ENCODE peak calls at places on chromosome 6, in five cellular contexts. R is neural crest cell, N is head of caudate nucleus, Y is glutamatergic neuron, A is hepatocyte. Q is an unnamed sample.

GRCh38 chr6:163226181-163226835 is 188.2 kb upstream of the QKI start:
- DNase-seq in R (no peak), N (no peak), A (no peak), Y (no peak), Q (no peak)

GRCh38 chr6:28345201-28345600 is 4.5 kb upstream of the ZKSCAN3 start:
- DNase-seq in A (no peak), R (no peak), Y (no peak), N (no peak), Q (no peak)

GRCh38 chr6:131831392-131831791 is 23.6 kb downstream of the ENPP1 start:
- DNase-seq in A (no peak), Y (no peak), R (no peak), N (no peak), Q (no peak)

GRCh38 chr6:135182993-135183531 is 2.0 kb downstream of the MYB start:
- DNase-seq in N (peak), R (no peak), Y (peak), A (peak), Q (no peak)

GRCh38 chr6:115945306-115945705 is 115.4 kb downstream of the FRK start:
- DNase-seq in A (no peak), R (no peak), N (no peak), Y (no peak), Q (no peak)

GRCh38 chr6:159977242-159978214 is 8.6 kb downstream of the IGF2R start:
- DNase-seq in R (no peak), Y (no peak), N (no peak), A (no peak), Q (no peak)

GRCh38 chr6:170347091-170347490 is 40.5 kb downstream of the FAM120B start:
- DNase-seq in N (no peak), R (no peak), A (no peak), Y (no peak), Q (no peak)

GRCh38 chr6:1701668-1702353 is 92.1 kb downstream of the FOXC1 start:
- DNase-seq in N (no peak), Y (no peak), A (peak), R (no peak), Q (no peak)

GRCh38 chr6:3542032-3542640 is 85.3 kb upstream of the SLC22A23 start:
- DNase-seq in A (no peak), Y (no peak), N (no peak), R (no peak), Q (no peak)

GRCh38 chr6:168179133-168179532 is 100.1 kb upstream of the FRMD1 start:
- DNase-seq in N (no peak), Y (no peak), R (no peak), A (no peak), Q (no peak)

GRCh38 chr6:35402136-35402855 is 49.8 kb upstream of the FANCE start:
- DNase-seq in A (peak), R (no peak), Y (no peak), N (no peak), Q (no peak)

GRCh38 chr6:158914923-158915322 is 85.1 kb downstream of the RSPH3 start:
- DNase-seq in N (no peak), A (no peak), Y (no peak), R (no peak), Q (no peak)

GRCh38 chr6:130037207-130037811 is 18.9 kb downstream of the L3MBTL3 start:
- DNase-seq in N (no peak), R (no peak), A (no peak), Y (no peak), Q (no peak)

GRCh38 chr6:2554651-2555050 is 196.1 kb downstream of the MYLK4 start:
- DNase-seq in R (no peak), Y (no peak), N (no peak), A (no peak), Q (no peak)

GRCh38 chr6:118708736-118709135 is 57.3 kb upstream of the CEP85L start:
- DNase-seq in R (no peak), Y (no peak), A (no peak), N (no peak), Q (no peak)

GRCh38 chr6:14037402-14038277 is 79.9 kb upstream of the CD83 start:
- DNase-seq in N (no peak), R (no peak), Y (no peak), A (no peak), Q (no peak)

GRCh38 chr6:136593748-136594490 is 43.7 kb upstream of the MAP7 start:
- DNase-seq in A (peak), R (no peak), Y (no peak), N (peak), Q (no peak)

GRCh38 chr6:128515550-128516513 is 4.6 kb downstream of the PTPRK start:
- DNase-seq in A (no peak), R (no peak), N (no peak), Y (no peak), Q (no peak)

GRCh38 chr6:10136636-10137035 is 278.2 kb downstream of the TFAP2A start:
- DNase-seq in Y (no peak), A (no peak), N (no peak), R (no peak), Q (no peak)

GRCh38 chr6:3220366-3220765 is 7.1 kb downstream of the TUBB2B start:
- DNase-seq in Y (no peak), R (no peak), N (no peak), A (no peak), Q (no peak)

GRCh38 chr6:41040101-41040910 is 1.3 kb upstream of the UNC5CL start:
- DNase-seq in A (peak), R (no peak), Y (no peak), N (no peak), Q (no peak)

GRCh38 chr6:155915651-155916050 is 460.0 kb upstream of the NOX3 start:
- DNase-seq in Y (no peak), A (no peak), R (no peak), N (no peak), Q (no peak)

GRCh38 chr6:159929819-159930218 is 39.0 kb downstream of the MAS1 start:
- DNase-seq in Y (no peak), N (no peak), R (no peak), A (peak), Q (no peak)

GRCh38 chr6:43924222-43924702 is 154.3 kb downstream of the VEGFA start:
- DNase-seq in A (no peak), R (no peak), Y (no peak), N (peak), Q (no peak)

GRCh38 chr6:20534906-20535305 is 649 bp downstream of the CDKAL1 start:
- DNase-seq in R (no peak), N (no peak), Y (no peak), A (no peak), Q (no peak)

Q was measured in memory B cell.